ENCODE peak calls at places on chromosomes 3 and 15, in ten cellular contexts. K is IMR-90, A is mammary epithelial cell, X is left ventricle myocardium inferior, U is Caco-2, Z is lower leg skin, F is fibroblast of lung, T is transverse colon, I is AG04450, P is gastrocnemius medialis. Q is an unnamed sample.

GRCh38 chr15:74795961-74796625 is 14.2 kb downstream of the CSK start:
- DNase-seq in T (no peak), K (no peak), A (no peak), Z (no peak), F (peak), U (no peak), I (no peak), P (no peak), X (no peak), Q (no peak)

GRCh38 chr3:126934149-126934548 is 48.8 kb upstream of the PLXNA1 start:
- DNase-seq in T (no peak), I (no peak), Z (peak), K (peak), X (no peak), P (no peak), U (peak), F (peak), A (no peak), Q (no peak)

GRCh38 chr15:67064607-67065530 is 533 bp upstream of the SMAD3 start:
- DNase-seq in X (peak), Z (peak), T (peak), K (no peak), A (no peak), U (no peak), I (no peak), P (no peak), F (peak), Q (no peak)

GRCh38 chr3:52446631-52447511 is 2.0 kb upstream of the SEMA3G start:
- DNase-seq in A (peak), Z (no peak), T (peak), X (peak), F (peak), P (no peak), K (peak), I (no peak), U (peak), Q (peak)

GRCh38 chr3:148698190-148698806 is 595 bp downstream of the AGTR1 start:
- DNase-seq in I (no peak), A (no peak), F (no peak), U (no peak), P (no peak), Z (no peak), T (no peak), X (no peak), K (no peak), Q (no peak)

GRCh38 chr3:160828880-160829279 is 72.8 kb downstream of the PPM1L start:
- DNase-seq in U (no peak), X (no peak), T (no peak), F (no peak), I (no peak), Z (no peak), K (no peak), A (no peak), P (no peak), Q (no peak)

GRCh38 chr3:10717756-10718155 is 98.3 kb upstream of the SLC6A11 start:
- DNase-seq in Z (no peak), U (no peak), A (no peak), I (no peak), X (no peak), P (no peak), F (no peak), K (no peak), T (no peak), Q (no peak)

GRCh38 chr3:138774529-138775253 is 60.0 kb downstream of the PIK3CB start:
- DNase-seq in X (no peak), T (peak), U (no peak), F (peak), K (peak), A (peak), I (peak), Z (no peak), P (peak), Q (peak)

GRCh38 chr3:72127843-72128242 is 342.9 kb upstream of the PROK2 start:
- DNase-seq in P (no peak), Z (no peak), X (no peak), I (no peak), K (peak), T (no peak), U (no peak), A (peak), F (peak), Q (peak)

GRCh38 chr3:196842567-196843434 is 24.9 kb upstream of the SENP5 start:
- DNase-seq in U (no peak), P (no peak), I (no peak), K (no peak), T (no peak), X (no peak), F (peak), Z (peak), A (no peak), Q (no peak)

DNA sequence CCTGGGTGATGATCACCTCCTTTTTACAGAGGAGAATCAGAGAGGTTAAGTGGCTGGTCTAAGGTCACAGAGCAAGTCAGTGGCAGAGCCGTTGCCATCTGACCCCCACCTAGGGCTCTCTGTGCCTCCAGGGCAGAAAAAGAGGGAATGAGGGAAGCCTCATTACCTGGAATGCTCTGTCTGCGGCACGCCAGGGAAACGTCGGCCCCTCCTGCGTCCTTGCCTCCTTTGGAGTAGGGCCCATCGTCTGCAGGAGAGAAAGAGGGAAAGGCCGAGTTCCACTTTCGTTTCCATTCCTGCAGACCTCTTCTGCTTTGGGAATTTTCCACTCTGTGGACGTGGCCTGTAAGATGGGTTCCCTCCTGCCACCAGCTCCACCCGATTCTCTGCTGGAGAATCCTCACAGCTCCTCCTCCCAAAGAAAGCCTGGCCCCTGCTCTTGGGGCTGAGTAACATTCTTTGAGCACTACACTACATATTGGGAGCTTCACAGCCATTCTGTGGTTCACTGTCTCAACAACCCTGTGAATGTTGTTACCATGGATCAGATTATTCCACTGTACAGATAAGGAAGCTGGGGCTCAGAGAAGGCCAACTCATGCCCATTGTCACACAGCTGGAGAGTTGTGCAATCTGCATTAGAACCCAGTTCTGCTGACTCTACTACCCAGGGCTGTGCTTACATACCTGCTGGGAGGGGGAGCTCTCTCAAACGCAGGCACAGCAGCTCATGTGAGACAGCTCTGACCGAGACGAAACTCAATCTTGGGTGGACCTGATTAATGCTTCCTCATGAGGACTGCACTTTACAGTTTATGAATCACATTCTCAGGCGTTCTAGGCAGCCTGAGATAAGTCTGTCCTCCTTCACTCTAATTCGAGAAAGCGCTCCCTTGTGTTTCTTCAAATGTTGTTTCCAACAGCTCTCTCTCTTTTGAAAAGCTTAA is 14.2 kb downstream of the GRIP2 start:
- DNase-seq in A (peak), I (no peak), T (no peak), K (peak), X (no peak), U (no peak), F (peak), Z (no peak), P (peak), Q (peak)
- H3K4me3 ChIP-seq in A (no peak), I (no peak), T (no peak), K (no peak), X (peak), U (no peak), F (no peak), Z (no peak), P (no peak), Q (no peak)

DNA sequence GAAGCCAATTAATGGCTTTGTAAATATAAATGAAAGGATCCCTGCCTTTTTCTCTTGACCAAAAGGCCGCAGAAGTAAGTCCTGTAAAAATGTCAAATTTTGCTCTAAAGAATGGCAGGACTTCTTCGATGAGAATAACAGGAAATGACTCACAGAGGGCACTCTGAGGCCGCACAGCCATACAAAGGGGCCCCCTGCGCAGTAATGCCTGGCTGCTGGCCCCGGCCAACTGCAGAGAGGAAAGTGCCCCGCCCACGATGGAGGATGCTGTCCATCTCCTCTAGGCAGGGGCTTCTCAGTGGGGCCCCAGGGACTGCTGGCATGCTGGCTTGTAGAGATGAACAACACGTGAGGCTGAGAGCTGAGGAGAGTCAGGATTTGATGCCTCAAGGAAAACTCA is 18.1 kb upstream of the SCN10A start:
- DNase-seq in T (peak), F (peak), Z (peak), P (peak), K (peak), A (peak), U (no peak), I (peak), X (peak), Q (peak)
- TF ChIP-seq CTCF in T (no peak), F (no peak), Z (no peak), P (no peak), K (no peak), A (no peak), U (no peak), I (no peak), X (no peak), Q (no peak)

GRCh38 chr3:65549626-65549959 is 489.1 kb downstream of the MAGI1 start:
- DNase-seq in Z (no peak), X (no peak), F (no peak), I (no peak), K (no peak), A (no peak), T (no peak), P (no peak), U (no peak), Q (no peak)
- H3K4me3 ChIP-seq in Z (no peak), X (peak), F (peak), I (peak), K (peak), A (no peak), T (peak), P (peak), U (no peak), Q (no peak)

DNA sequence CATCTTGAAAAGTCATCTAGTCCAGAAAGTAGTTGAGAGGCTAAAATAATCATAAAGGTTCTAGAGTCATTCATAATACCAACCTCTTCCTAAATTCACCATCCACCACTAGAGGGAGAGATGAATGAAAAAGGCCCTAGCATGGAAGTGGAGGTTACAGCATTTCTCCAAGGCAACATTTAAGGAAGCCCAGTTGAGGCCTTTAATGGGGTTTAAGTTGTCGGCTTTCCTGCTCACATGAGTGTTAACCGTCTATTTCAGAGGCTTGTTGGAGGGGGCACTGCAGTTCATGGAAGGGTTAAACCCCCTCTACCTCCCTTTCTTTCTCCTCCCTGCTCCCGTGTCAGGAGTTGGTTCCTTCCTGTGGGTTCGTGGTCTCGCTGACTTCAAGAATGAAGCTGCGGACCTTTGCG is 3.8 kb upstream of the SLCO3A1 start:
- DNase-seq in U (no peak), A (peak), I (no peak), T (no peak), X (no peak), F (peak), P (no peak), K (peak), Z (no peak), Q (peak)
- TF ChIP-seq CTCF in U (peak), A (peak), I (peak), T (peak), X (peak), F (peak), P (no peak), K (peak), Z (no peak), Q (peak)

DNA sequence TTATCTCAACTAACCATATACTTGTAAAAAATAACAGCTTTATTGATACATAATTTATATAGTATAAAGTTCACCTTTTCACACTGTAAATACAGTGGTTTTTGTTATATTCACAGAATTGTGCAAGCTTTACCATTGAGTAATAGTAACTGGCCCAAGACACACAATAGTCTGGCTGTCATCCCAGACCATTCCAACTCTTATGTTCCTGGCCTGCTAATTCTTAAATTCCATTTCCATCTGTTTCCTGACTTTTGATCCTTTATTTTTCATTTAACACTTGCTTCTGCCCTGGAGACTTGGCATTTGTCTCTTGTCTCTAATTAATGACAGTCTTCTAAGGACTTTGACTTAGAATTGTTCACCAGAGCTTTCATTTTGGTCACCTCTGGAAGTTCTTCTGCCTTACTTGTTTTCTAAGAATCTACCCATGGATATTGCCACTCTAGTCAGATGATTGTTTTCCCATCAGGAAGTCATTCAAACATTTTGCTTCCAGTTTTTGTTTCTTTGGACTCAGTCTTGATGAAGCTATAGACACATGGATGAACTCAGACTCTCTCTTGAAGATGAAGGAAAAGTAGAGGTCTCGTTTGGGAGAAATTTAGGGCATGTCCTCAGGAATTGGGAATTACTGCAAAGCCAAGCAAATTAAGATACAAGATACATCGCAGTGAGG is 27.2 kb upstream of the PLSCR4 start:
- DNase-seq in Z (no peak), I (peak), P (no peak), A (peak), T (no peak), F (peak), K (peak), X (no peak), U (no peak), Q (peak)
- H3K4me3 ChIP-seq in Z (no peak), I (no peak), P (no peak), A (no peak), T (no peak), F (no peak), K (no peak), X (no peak), U (no peak), Q (no peak)

Q was measured in fibroblast of mammary gland.